ENCODE peak calls at places on chromosome 1, in seven cellular contexts. K is ovary; R is HuH-7; V is activated CD4-positive, alpha-beta T cell treated with anti-CD3 and anti-CD28 coated beads for 36 hours; C is T-cell; U is caudate nucleus; B is iris pigment epithelial cell. H is an unnamed sample.
A peak's percentile ranks its signal among the peaks of the same experiment; 100 is the strongest.

GRCh38 chr1:51950701-51951100 is 39.8 kb downstream of the RAB3B start:
- DNase-seq in K (no peak), R (no peak), V (no peak), C (no peak), U (no peak), B (no peak), H (no peak)

GRCh38 chr1:225228871-225229303 is 199.0 kb downstream of the LBR start:
- DNase-seq in K (no peak), R (peak; percentile 51), V (no peak), C (no peak), U (no peak), B (no peak), H (no peak)

GRCh38 chr1:230232352-230232751 is 165.3 kb downstream of the GALNT2 start:
- DNase-seq in K (no peak), R (no peak), V (no peak), C (no peak), U (no peak), B (no peak), H (no peak)

GRCh38 chr1:221449801-221450470 is 292.0 kb downstream of the DUSP10 start:
- DNase-seq in K (no peak), R (no peak), V (peak; percentile 22), C (no peak), U (no peak), B (peak; percentile 69), H (no peak)

GRCh38 chr1:68293609-68294353 is 61.5 kb upstream of the WLS start:
- DNase-seq in K (peak; percentile 22), R (no peak), V (no peak), C (no peak), U (no peak), B (peak; percentile 59), H (no peak)

GRCh38 chr1:208178091-208178529 is 66.1 kb downstream of the PLXNA2 start:
- DNase-seq in K (no peak), R (no peak), V (no peak), C (no peak), U (no peak), B (no peak), H (peak; percentile 91)

GRCh38 chr1:36369061-36369470 is 16.7 kb downstream of the STK40 start:
- DNase-seq in K (peak; percentile 80), R (peak; percentile 87), V (peak; percentile 92), C (peak; percentile 86), U (peak; percentile 31), B (peak; percentile 51), H (peak; percentile 82)

GRCh38 chr1:245807306-245807705 is 652.5 kb downstream of the KIF26B start:
- DNase-seq in K (no peak), R (no peak), V (no peak), C (no peak), U (no peak), B (no peak), H (no peak)

GRCh38 chr1:62621907-62622306 is 24.6 kb downstream of the ANGPTL3 start:
- DNase-seq in K (peak; percentile 32), R (peak; percentile 39), V (no peak), C (no peak), U (no peak), B (peak; percentile 98), H (peak; percentile 26)

GRCh38 chr1:203559523-203559922 is 65.6 kb downstream of the OPTC start:
- DNase-seq in K (peak; percentile 41), R (no peak), V (no peak), C (no peak), U (no peak), B (peak; percentile 79), H (no peak)

GRCh38 chr1:59354754-59355337 is 58.0 kb downstream of the FGGY start:
- DNase-seq in K (peak; percentile 29), R (no peak), V (peak; percentile 29), C (no peak), U (no peak), B (no peak), H (no peak)

GRCh38 chr1:25117233-25117823 is 115.0 kb downstream of the SYF2 start:
- DNase-seq in K (no peak), R (peak; percentile 56), V (peak; percentile 70), C (no peak), U (no peak), B (no peak), H (no peak)

GRCh38 chr1:150970818-150971582 is 3.6 kb downstream of the CERS2 start:
- DNase-seq in K (peak; percentile 90), R (peak; percentile 88), V (no peak), C (no peak), U (peak; percentile 13), B (peak; percentile 66), H (no peak)

GRCh38 chr1:201634261-201634660 is 95.3 kb downstream of the NAV1 start:
- DNase-seq in K (no peak), R (no peak), V (no peak), C (no peak), U (no peak), B (peak; percentile 55), H (no peak)

GRCh38 chr1:83909687-83910086 is 89.2 kb downstream of the TTLL7 start:
- DNase-seq in K (no peak), R (no peak), V (no peak), C (no peak), U (no peak), B (peak; percentile 25), H (no peak)

GRCh38 chr1:10897981-10898728 is 101.7 kb upstream of the CASZ1 start:
- DNase-seq in K (no peak), R (no peak), V (no peak), C (no peak), U (no peak), B (no peak), H (no peak)

GRCh38 chr1:160474392-160475242 is 48.4 kb downstream of the SLAMF6 start:
- DNase-seq in K (no peak), R (no peak), V (no peak), C (no peak), U (no peak), B (no peak), H (no peak)

GRCh38 chr1:56330400-56331026 is 248.8 kb downstream of the PLPP3 start:
- DNase-seq in K (no peak), R (no peak), V (no peak), C (no peak), U (no peak), B (peak; percentile 83), H (no peak)

GRCh38 chr1:18819986-18820790 is 39.3 kb downstream of the TAS1R2 start:
- DNase-seq in K (no peak), R (no peak), V (no peak), C (no peak), U (no peak), B (no peak), H (no peak)

GRCh38 chr1:172449585-172450523 is 6.0 kb upstream of the PIGC start:
- DNase-seq in K (peak; percentile 43), R (peak; percentile 64), V (peak; percentile 57), C (peak; percentile 10), U (peak; percentile 15), B (peak; percentile 70), H (peak; percentile 46)

GRCh38 chr1:175192111-175192629 is 406 bp downstream of the KIAA0040 start:
- DNase-seq in K (peak; percentile 70), R (peak; percentile 14), V (peak; percentile 65), C (peak; percentile 26), U (no peak), B (no peak), H (peak; percentile 73)

GRCh38 chr1:201254625-201255469 is 28.5 kb upstream of the PKP1 start:
- DNase-seq in K (no peak), R (peak; percentile 92), V (peak; percentile 81), C (peak; percentile 46), U (peak; percentile 31), B (peak; percentile 11), H (peak; percentile 41)

GRCh38 chr1:3910049-3910731 is 10.1 kb upstream of the C1orf174 start:
- DNase-seq in K (no peak), R (no peak), V (no peak), C (no peak), U (no peak), B (no peak), H (peak; percentile 75)

GRCh38 chr1:16717174-16718108 is 22.9 kb upstream of the RNU1-4 start:
- DNase-seq in K (no peak), R (no peak), V (peak; percentile 14), C (no peak), U (no peak), B (no peak), H (no peak)

GRCh38 chr1:17243274-17243673 is 5.6 kb upstream of the PADI3 start:
- DNase-seq in K (no peak), R (no peak), V (no peak), C (no peak), U (no peak), B (no peak), H (no peak)

GRCh38 chr1:31765041-31765467 is 914 bp upstream of the ADGRB2 start:
- DNase-seq in K (no peak), R (peak; percentile 72), V (peak; percentile 51), C (no peak), U (no peak), B (no peak), H (peak; percentile 88)

GRCh38 chr1:206524739-206525364 is 17.5 kb downstream of the RASSF5 start:
- DNase-seq in K (no peak), R (no peak), V (peak; percentile 34), C (no peak), U (no peak), B (no peak), H (no peak)

GRCh38 chr1:112877741-112878140 is 78.3 kb downstream of the SLC16A1 start:
- DNase-seq in K (no peak), R (no peak), V (no peak), C (no peak), U (no peak), B (peak; percentile 56), H (no peak)

GRCh38 chr1:214199585-214199984 is 81.4 kb upstream of the SMYD2 start:
- DNase-seq in K (no peak), R (no peak), V (no peak), C (no peak), U (no peak), B (no peak), H (no peak)

GRCh38 chr1:204925701-204926100 is 55.0 kb downstream of the NFASC start:
- DNase-seq in K (no peak), R (no peak), V (no peak), C (no peak), U (no peak), B (no peak), H (no peak)

GRCh38 chr1:112436384-112437156 is 40.6 kb downstream of the CTTNBP2NL start:
- DNase-seq in K (no peak), R (no peak), V (no peak), C (no peak), U (no peak), B (no peak), H (no peak)

GRCh38 chr1:109895720-109896504 is 14.7 kb upstream of the CSF1 start:
- DNase-seq in K (peak; percentile 43), R (no peak), V (peak; percentile 27), C (no peak), U (no peak), B (peak; percentile 51), H (no peak)

GRCh38 chr1:90952906-90953305 is 68.9 kb downstream of the ZNF644 start:
- DNase-seq in K (no peak), R (no peak), V (no peak), C (no peak), U (no peak), B (no peak), H (no peak)

GRCh38 chr1:220045356-220046051 is 801 bp downstream of the EPRS1 start:
- DNase-seq in K (no peak), R (peak; percentile 50), V (peak; percentile 23), C (no peak), U (no peak), B (no peak), H (no peak)

GRCh38 chr1:20124451-20125057 is 5.2 kb upstream of the PLA2G2D start:
- DNase-seq in K (peak; percentile 56), R (no peak), V (peak; percentile 34), C (no peak), U (no peak), B (peak; percentile 75), H (no peak)

GRCh38 chr1:188706742-188707141 is 1770.9 kb downstream of the BRINP3 start:
- DNase-seq in K (no peak), R (no peak), V (no peak), C (no peak), U (no peak), B (peak; percentile 87), H (no peak)

GRCh38 chr1:90876098-90876497 is 145.7 kb downstream of the ZNF644 start:
- DNase-seq in K (no peak), R (no peak), V (no peak), C (no peak), U (no peak), B (no peak), H (no peak)

GRCh38 chr1:232509570-232509969 is 120.4 kb downstream of the SIPA1L2 start:
- DNase-seq in K (no peak), R (peak; percentile 40), V (no peak), C (no peak), U (no peak), B (no peak), H (no peak)

H was measured in NCI-H345.